ENCODE peak calls at places on chromosomes 7 and 10, in nine cellular contexts. R is H7; P is stimulated activated CD8-positive, alpha-beta memory T cell treated with anti-CD3 and anti-CD28 coated beads, Interleukin-2, amount 100 ng/mL, for 1 hour; I is NCI-H2029; E is stomach; J is GM06990; A is EL; N is HCT116; W is kidney glomerular epithelial cell. Y is an unnamed sample.

GRCh38 chr10:994836-995558 is 6.8 kb downstream of the GTPBP4 start:
- DNase-seq in A (no peak), E (no peak), P (no peak), W (no peak), N (no peak), I (no peak), J (no peak), R (no peak), Y (no peak)

GRCh38 chr10:1631282-1631681 is 106.0 kb downstream of the ADARB2 start:
- DNase-seq in E (no peak), P (no peak), N (no peak), I (peak), R (no peak), J (no peak), W (no peak), A (no peak), Y (no peak)

GRCh38 chr10:878895-879294 is 52.6 kb downstream of the LARP4B start:
- DNase-seq in W (no peak), A (no peak), P (no peak), E (no peak), I (no peak), R (no peak), N (no peak), J (no peak), Y (no peak)

GRCh38 chr10:3763035-3763456 is 22.0 kb downstream of the KLF6 start:
- DNase-seq in A (peak), E (no peak), J (no peak), I (no peak), R (no peak), N (peak), W (peak), P (no peak), Y (no peak)

GRCh38 chr10:126924915-126925300 is 19.7 kb downstream of the DOCK1 start:
- DNase-seq in P (no peak), E (no peak), A (peak), I (no peak), N (no peak), J (no peak), R (no peak), W (peak), Y (no peak)

GRCh38 chr7:139915864-139916716 is 87.0 kb downstream of the TBXAS1 start:
- DNase-seq in I (no peak), W (peak), N (peak), E (peak), R (no peak), P (peak), J (peak), A (peak), Y (peak)

GRCh38 chr10:121900443-121901174 is 27.2 kb downstream of the ATE1 start:
- DNase-seq in P (no peak), E (no peak), R (peak), W (peak), I (peak), J (peak), N (peak), A (peak), Y (peak)

GRCh38 chr7:151007469-151007898 is 16.7 kb downstream of the NOS3 start:
- DNase-seq in P (no peak), N (no peak), A (no peak), I (no peak), W (no peak), J (no peak), R (peak), E (no peak), Y (no peak)

GRCh38 chr7:130371059-130371458 is 9.2 kb upstream of the CPA1 start:
- DNase-seq in J (no peak), P (no peak), W (no peak), I (no peak), A (peak), E (peak), N (no peak), R (no peak), Y (no peak)

GRCh38 chr10:95485445-95485844 is 75.7 kb downstream of the SORBS1 start:
- DNase-seq in P (no peak), I (no peak), N (no peak), E (no peak), A (no peak), R (no peak), W (peak), J (no peak), Y (no peak)

GRCh38 chr7:12731214-12731656 is 43.8 kb downstream of the ARL4A start:
- DNase-seq in A (peak), E (no peak), W (no peak), N (peak), I (no peak), R (no peak), P (no peak), J (no peak), Y (no peak)

GRCh38 chr10:75544923-75545322 is 113.5 kb downstream of the LRMDA start:
- DNase-seq in R (no peak), J (no peak), N (no peak), P (no peak), E (no peak), A (no peak), I (no peak), W (peak), Y (no peak)

GRCh38 chr10:43461950-43462349 is 25.0 kb downstream of the ZNF487 start:
- DNase-seq in P (no peak), N (peak), J (no peak), R (peak), W (peak), A (peak), I (peak), E (no peak), Y (peak)

GRCh38 chr10:130377986-130378545 is 241.9 kb downstream of the GLRX3 start:
- DNase-seq in A (no peak), R (no peak), W (no peak), I (peak), N (no peak), J (no peak), P (no peak), E (no peak), Y (no peak)

GRCh38 chr10:110793887-110794286 is 77.8 kb upstream of the PDCD4 start:
- DNase-seq in J (no peak), P (no peak), I (no peak), N (no peak), A (no peak), E (no peak), W (no peak), R (no peak), Y (no peak)

GRCh38 chr7:92934096-92934495 is 97.7 kb upstream of the CDK6 start:
- DNase-seq in E (no peak), R (no peak), J (no peak), N (no peak), I (no peak), W (no peak), P (no peak), A (no peak), Y (no peak)

GRCh38 chr7:143381427-143382125 is 431 bp downstream of the ZYX start:
- DNase-seq in I (peak), N (no peak), P (no peak), J (no peak), W (peak), E (peak), A (peak), R (peak), Y (peak)

GRCh38 chr7:18402488-18403183 is 92.9 kb upstream of the HDAC9 start:
- DNase-seq in E (no peak), R (no peak), A (peak), I (no peak), W (no peak), J (no peak), P (no peak), N (no peak), Y (no peak)

GRCh38 chr10:78288716-78289115 is 255.1 kb downstream of the RPS24 start:
- DNase-seq in E (no peak), R (no peak), J (no peak), A (no peak), N (no peak), W (no peak), I (no peak), P (no peak), Y (no peak)

Y was measured in GM13977.